ENCODE peak calls at places on chromosomes 16 and 17, in five cellular contexts. One of them, this sample, is unnamed.
A peak's percentile ranks its signal among the peaks of the same experiment; 100 is the strongest.

GRCh38 chr16:57284206-57284951 is at the start of gene PLLP:
- DNase-seq in left ventricle myocardium inferior: no peak
- DNase-seq in neural progenitor cell: peak; percentile 69
- DNase-seq in breast epithelium: no peak
- DNase-seq in ELR: peak; percentile 59
- DNase-seq in this sample: peak; percentile 67

GRCh38 chr16:28149016-28149888 is 62.5 kb downstream of the XPO6 start:
- DNase-seq in left ventricle myocardium inferior: no peak
- DNase-seq in neural progenitor cell: no peak
- DNase-seq in breast epithelium: no peak
- DNase-seq in ELR: no peak
- DNase-seq in this sample: no peak

GRCh38 chr17:57724038-57724728 is 20.9 kb downstream of the CCDC182 start:
- DNase-seq in left ventricle myocardium inferior: no peak
- DNase-seq in neural progenitor cell: no peak
- DNase-seq in breast epithelium: no peak
- DNase-seq in ELR: no peak
- DNase-seq in this sample: no peak

GRCh38 chr17:5526821-5527598 is 40.6 kb downstream of the MIS12 start:
- DNase-seq in left ventricle myocardium inferior: peak; percentile 67
- DNase-seq in neural progenitor cell: peak; percentile 26
- DNase-seq in breast epithelium: no peak
- DNase-seq in ELR: peak; percentile 98
- DNase-seq in this sample: no peak

GRCh38 chr16:27430923-27431484 is 29.0 kb downstream of the IL21R start:
- DNase-seq in left ventricle myocardium inferior: no peak
- DNase-seq in neural progenitor cell: no peak
- DNase-seq in breast epithelium: no peak
- DNase-seq in ELR: peak; percentile 15
- DNase-seq in this sample: peak; percentile 52

GRCh38 chr17:74282587-74283370 is 8.7 kb downstream of the DNAI2 start:
- DNase-seq in left ventricle myocardium inferior: no peak
- DNase-seq in neural progenitor cell: no peak
- DNase-seq in breast epithelium: no peak
- DNase-seq in ELR: no peak
- DNase-seq in this sample: no peak

GRCh38 chr16:67470314-67470713 is 10.6 kb downstream of the ATP6V0D1 start:
- DNase-seq in left ventricle myocardium inferior: peak; percentile 91
- DNase-seq in neural progenitor cell: no peak
- DNase-seq in breast epithelium: peak; percentile 88
- DNase-seq in ELR: no peak
- DNase-seq in this sample: no peak

GRCh38 chr16:29675811-29676643 is 3.0 kb upstream of the QPRT start:
- DNase-seq in left ventricle myocardium inferior: no peak
- DNase-seq in neural progenitor cell: peak; percentile 70
- DNase-seq in breast epithelium: no peak
- DNase-seq in ELR: peak; percentile 39
- DNase-seq in this sample: no peak

GRCh38 chr17:4728124-4728523 is 3.1 kb upstream of the MED11 start:
- DNase-seq in left ventricle myocardium inferior: no peak
- DNase-seq in neural progenitor cell: no peak
- DNase-seq in breast epithelium: no peak
- DNase-seq in ELR: no peak
- DNase-seq in this sample: no peak

GRCh38 chr17:39487946-39488345 is 26.7 kb downstream of the CDK12 start:
- DNase-seq in left ventricle myocardium inferior: no peak
- DNase-seq in neural progenitor cell: no peak
- DNase-seq in breast epithelium: no peak
- DNase-seq in ELR: peak; percentile 65
- DNase-seq in this sample: no peak

GRCh38 chr16:15906439-15906838 is 18.0 kb upstream of the CEP20 start:
- DNase-seq in left ventricle myocardium inferior: no peak
- DNase-seq in neural progenitor cell: no peak
- DNase-seq in breast epithelium: no peak
- DNase-seq in ELR: no peak
- DNase-seq in this sample: no peak

GRCh38 chr16:48054881-48055601 is 100.8 kb downstream of the ABCC12 start:
- DNase-seq in left ventricle myocardium inferior: no peak
- DNase-seq in neural progenitor cell: peak; percentile 75
- DNase-seq in breast epithelium: no peak
- DNase-seq in ELR: peak; percentile 68
- DNase-seq in this sample: no peak

GRCh38 chr17:17737938-17738894 is 57.0 kb downstream of the RAI1 start:
- DNase-seq in left ventricle myocardium inferior: no peak
- DNase-seq in neural progenitor cell: peak; percentile 63
- DNase-seq in breast epithelium: peak; percentile 78
- DNase-seq in ELR: no peak
- DNase-seq in this sample: no peak

GRCh38 chr17:34781571-34782108 is 179.6 kb downstream of the CCT6B start:
- DNase-seq in left ventricle myocardium inferior: no peak
- DNase-seq in neural progenitor cell: peak; percentile 68
- DNase-seq in breast epithelium: no peak
- DNase-seq in ELR: peak; percentile 75
- DNase-seq in this sample: no peak

GRCh38 chr16:57316390-57317017 is 32.0 kb upstream of the PLLP start:
- DNase-seq in left ventricle myocardium inferior: no peak
- DNase-seq in neural progenitor cell: no peak
- DNase-seq in breast epithelium: no peak
- DNase-seq in ELR: peak; percentile 84
- DNase-seq in this sample: no peak

This sample was measured in suprapubic skin.